ENCODE peak calls at places on chromosomes 1 and 21, in eight cellular contexts. R, K, W, Y, O, G, I and N are unnamed samples.

GRCh38 chr1:235149824-235150223 is 11.2 kb downstream of the RBM34 start:
- DNase-seq in R (no peak), K (no peak), W (no peak), Y (no peak), O (no peak), G (no peak), I (no peak), N (no peak)

GRCh38 chr1:104785575-104786187 is 1036.0 kb downstream of the AMY1C start:
- DNase-seq in R (no peak), K (no peak), W (no peak), Y (no peak), O (no peak), G (no peak), I (no peak), N (no peak)

GRCh38 chr1:66932291-66932690 is 7.5 kb downstream of the MIER1 start:
- DNase-seq in R (no peak), K (no peak), W (no peak), Y (no peak), O (no peak), G (no peak), I (no peak), N (no peak)

GRCh38 chr1:20359451-20360330 is 69.0 kb downstream of the VWA5B1 start:
- DNase-seq in R (peak), K (no peak), W (no peak), Y (no peak), O (no peak), G (peak), I (no peak), N (no peak)

GRCh38 chr1:247456914-247457638 is 828 bp downstream of the OR2B11 start:
- DNase-seq in R (no peak), K (no peak), W (no peak), Y (no peak), O (no peak), G (peak), I (no peak), N (no peak)

GRCh38 chr1:24905979-24906720 is 23.9 kb downstream of the RUNX3 start:
- DNase-seq in R (no peak), K (peak), W (no peak), Y (no peak), O (no peak), G (no peak), I (no peak), N (no peak)

GRCh38 chr1:93707956-93708355 is 26.3 kb upstream of the BCAR3 start:
- DNase-seq in R (no peak), K (no peak), W (peak), Y (no peak), O (no peak), G (peak), I (no peak), N (no peak)

GRCh38 chr1:179824265-179824664 is 53.3 kb downstream of the TOR1AIP2 start:
- DNase-seq in R (no peak), K (no peak), W (no peak), Y (no peak), O (no peak), G (no peak), I (no peak), N (no peak)

GRCh38 chr1:230231739-230232075 is 164.7 kb downstream of the GALNT2 start:
- DNase-seq in R (peak), K (peak), W (no peak), Y (peak), O (peak), G (peak), I (no peak), N (peak)

GRCh38 chr21:16037386-16037785 is 307.6 kb downstream of the USP25 start:
- DNase-seq in R (no peak), K (no peak), W (no peak), Y (no peak), O (no peak), G (no peak), I (no peak), N (no peak)

GRCh38 chr1:93042134-93042821 is 36.8 kb upstream of the MTF2 start:
- DNase-seq in R (no peak), K (no peak), W (peak), Y (peak), O (no peak), G (peak), I (no peak), N (no peak)

GRCh38 chr1:242824435-242824834 is 299.9 kb upstream of the PLD5 start:
- DNase-seq in R (no peak), K (no peak), W (no peak), Y (peak), O (no peak), G (no peak), I (no peak), N (no peak)

GRCh38 chr1:221331263-221332183 is 410.4 kb downstream of the DUSP10 start:
- DNase-seq in R (no peak), K (no peak), W (no peak), Y (no peak), O (no peak), G (no peak), I (no peak), N (no peak)

GRCh38 chr1:180884588-180885300 is 28.0 kb upstream of the KIAA1614 start:
- DNase-seq in R (no peak), K (no peak), W (no peak), Y (no peak), O (no peak), G (no peak), I (no peak), N (no peak)

GRCh38 chr1:61951731-61952585 is 209.7 kb downstream of the PATJ start:
- DNase-seq in R (peak), K (no peak), W (no peak), Y (no peak), O (no peak), G (no peak), I (no peak), N (no peak)

GRCh38 chr1:36486436-36487335 is 4.0 kb upstream of the CSF3R start:
- DNase-seq in R (peak), K (peak), W (no peak), Y (peak), O (peak), G (no peak), I (no peak), N (no peak)

GRCh38 chr1:119984771-119985170 is 84.7 kb downstream of the NOTCH2 start:
- DNase-seq in R (no peak), K (no peak), W (no peak), Y (no peak), O (no peak), G (no peak), I (no peak), N (no peak)

GRCh38 chr1:177858222-177858894 is 111.5 kb downstream of the SEC16B start:
- DNase-seq in R (no peak), K (no peak), W (no peak), Y (peak), O (no peak), G (no peak), I (no peak), N (no peak)

GRCh38 chr1:110494036-110494435 is 24.9 kb downstream of the KCNA10 start:
- DNase-seq in R (no peak), K (peak), W (no peak), Y (no peak), O (no peak), G (no peak), I (no peak), N (no peak)

GRCh38 chr1:215568287-215568692 is 1.2 kb downstream of the KCTD3 start:
- DNase-seq in R (no peak), K (no peak), W (no peak), Y (peak), O (peak), G (no peak), I (peak), N (no peak)

GRCh38 chr1:19643113-19643512 is 998 bp upstream of the NBL1 start:
- DNase-seq in R (no peak), K (no peak), W (no peak), Y (peak), O (no peak), G (peak), I (no peak), N (no peak)

GRCh38 chr1:232598837-232599177 is 31.1 kb downstream of the SIPA1L2 start:
- DNase-seq in R (no peak), K (no peak), W (no peak), Y (no peak), O (no peak), G (no peak), I (no peak), N (no peak)

GRCh38 chr1:183914283-183914682 is 109.4 kb downstream of the RGL1 start:
- DNase-seq in R (no peak), K (no peak), W (no peak), Y (no peak), O (no peak), G (no peak), I (no peak), N (no peak)

GRCh38 chr21:31108969-31109368 is 70.7 kb upstream of the KRTAP19-8 start:
- DNase-seq in R (no peak), K (no peak), W (no peak), Y (no peak), O (no peak), G (no peak), I (no peak), N (no peak)

GRCh38 chr1:24964811-24965570 is 34.9 kb upstream of the RUNX3 start:
- DNase-seq in R (no peak), K (peak), W (peak), Y (no peak), O (no peak), G (peak), I (no peak), N (no peak)

GRCh38 chr1:161487483-161487827 is 17.8 kb upstream of the FCGR2A start:
- DNase-seq in R (no peak), K (no peak), W (no peak), Y (no peak), O (no peak), G (no peak), I (no peak), N (no peak)

GRCh38 chr1:156465747-156466365 is 34.7 kb downstream of the MEF2D start:
- DNase-seq in R (no peak), K (no peak), W (no peak), Y (no peak), O (no peak), G (peak), I (no peak), N (no peak)
- TF ChIP-seq CTCF in R (no peak), K (no peak), W (peak), Y (no peak), O (no peak), G (no peak), I (peak), N (no peak)

GRCh38 chr1:116854294-116854693 is 55.4 kb upstream of the PTGFRN start:
- DNase-seq in R (no peak), K (no peak), W (no peak), Y (no peak), O (no peak), G (no peak), I (no peak), N (no peak)
- TF ChIP-seq CTCF in R (no peak), K (no peak), W (no peak), Y (no peak), O (no peak), G (no peak), I (no peak), N (no peak)

DNA sequence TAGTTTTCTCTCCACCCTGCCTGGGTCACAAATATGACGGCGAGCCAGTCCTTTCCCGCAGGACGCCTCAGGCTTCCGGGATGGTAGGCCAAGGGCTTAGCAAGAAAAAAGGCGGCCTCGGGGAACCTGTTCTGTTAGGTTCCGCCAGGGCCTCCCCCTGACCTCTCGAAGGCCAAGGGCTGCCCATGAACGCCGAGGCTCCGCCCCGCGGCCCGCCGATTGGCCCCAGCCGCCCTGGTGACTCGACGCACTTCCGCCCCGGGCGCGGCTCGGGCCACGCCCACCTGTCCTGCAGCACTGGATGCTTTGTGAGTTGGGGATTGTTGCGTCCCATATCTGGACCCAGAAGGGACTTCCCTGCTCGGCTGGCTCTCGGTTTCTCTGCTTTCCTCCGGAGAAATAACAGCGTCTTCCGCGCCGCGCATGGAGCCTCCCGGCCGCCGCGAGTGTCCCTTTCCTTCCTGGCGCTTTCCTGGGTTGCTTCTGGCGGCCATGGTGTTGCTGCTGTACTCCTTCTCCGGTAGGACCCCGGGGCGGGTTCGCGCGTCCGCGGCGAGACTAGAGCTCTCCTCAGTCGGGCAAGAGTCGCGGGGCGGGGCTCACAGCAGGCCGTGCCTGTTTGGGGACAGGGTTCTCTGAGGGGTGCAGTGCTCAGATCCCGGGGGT is at the start of gene CD46:
- DNase-seq in R (peak), K (peak), W (peak), Y (peak), O (peak), G (peak), I (peak), N (peak)
- TF ChIP-seq CTCF in R (no peak), K (no peak), W (no peak), Y (no peak), O (no peak), G (no peak), I (no peak), N (no peak)

GRCh38 chr1:11042065-11042464 is 5.0 kb downstream of the MASP2 start:
- DNase-seq in R (no peak), K (no peak), W (no peak), Y (no peak), O (no peak), G (no peak), I (no peak), N (no peak)

GRCh38 chr1:11041048-11041447 is 6.0 kb downstream of the MASP2 start:
- DNase-seq in R (no peak), K (no peak), W (no peak), Y (no peak), O (no peak), G (no peak), I (no peak), N (no peak)

GRCh38 chr1:11042995-11043874 is 3.8 kb downstream of the MASP2 start:
- DNase-seq in R (no peak), K (peak), W (no peak), Y (no peak), O (no peak), G (no peak), I (no peak), N (no peak)

GRCh38 chr1:11039351-11040104 is 7.5 kb downstream of the MASP2 start:
- DNase-seq in R (no peak), K (no peak), W (no peak), Y (no peak), O (no peak), G (no peak), I (no peak), N (no peak)

GRCh38 chr1:11037740-11038182 is 9.3 kb downstream of the MASP2 start:
- DNase-seq in R (peak), K (peak), W (peak), Y (peak), O (peak), G (peak), I (peak), N (peak)
- TF ChIP-seq CTCF in R (peak), K (peak), W (peak), Y (peak), O (peak), G (peak), I (peak), N (peak)

GRCh38 chr1:37721565-37721964 is 29.2 kb downstream of the CDCA8 start:
- DNase-seq in R (no peak), K (no peak), W (no peak), Y (no peak), O (no peak), G (no peak), I (no peak), N (no peak)
- TF ChIP-seq CTCF in R (no peak), K (no peak), W (no peak), Y (no peak), O (no peak), G (no peak), I (no peak), N (no peak)

GRCh38 chr1:155649689-155650088 is 38.9 kb downstream of the YY1AP1 start:
- DNase-seq in R (no peak), K (no peak), W (no peak), Y (no peak), O (no peak), G (no peak), I (no peak), N (no peak)

GRCh38 chr1:155650231-155650757 is 38.3 kb downstream of the YY1AP1 start:
- DNase-seq in R (no peak), K (no peak), W (no peak), Y (no peak), O (no peak), G (no peak), I (no peak), N (no peak)

GRCh38 chr1:155646307-155646706 is 36.3 kb downstream of the MSTO1 start:
- DNase-seq in R (no peak), K (no peak), W (no peak), Y (no peak), O (no peak), G (no peak), I (peak), N (no peak)

GRCh38 chr1:155645648-155646047 is 35.6 kb downstream of the MSTO1 start:
- DNase-seq in R (no peak), K (no peak), W (no peak), Y (no peak), O (no peak), G (no peak), I (no peak), N (no peak)

GRCh38 chr1:155648207-155649147 is 38.5 kb downstream of the MSTO1 start:
- DNase-seq in R (peak), K (no peak), W (no peak), Y (peak), O (no peak), G (no peak), I (peak), N (no peak)
- TF ChIP-seq CTCF in R (no peak), K (peak), W (no peak), Y (peak), O (no peak), G (no peak), I (peak), N (no peak)

DNA sequence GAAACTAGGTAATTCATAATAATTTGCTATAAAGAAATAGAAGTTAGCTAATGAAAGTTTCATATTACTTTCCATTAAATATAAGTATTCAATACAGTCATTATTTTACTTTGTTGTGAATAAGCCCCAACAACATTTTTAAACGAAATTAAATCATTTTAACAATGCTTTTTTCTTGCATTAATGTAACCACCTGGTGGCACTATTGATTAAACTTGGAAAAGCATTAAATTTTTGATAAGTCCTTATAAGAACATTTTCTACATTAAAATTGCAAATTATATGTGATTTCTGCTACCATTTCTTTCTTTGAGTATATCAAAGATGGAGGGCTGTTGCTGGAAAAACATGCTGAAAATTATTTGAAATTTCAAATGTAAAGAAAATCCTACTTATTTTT is 918.8 kb upstream of the TMPRSS15 start:
- DNase-seq in R (no peak), K (no peak), W (no peak), Y (no peak), O (no peak), G (no peak), I (no peak), N (no peak)
- TF ChIP-seq CTCF in R (no peak), K (no peak), W (no peak), Y (peak), O (no peak), G (no peak), I (no peak), N (no peak)

GRCh38 chr1:169951108-169951507 is 57.4 kb upstream of the SCYL3 start:
- DNase-seq in R (no peak), K (no peak), W (no peak), Y (no peak), O (no peak), G (no peak), I (no peak), N (no peak)

GRCh38 chr1:169944621-169945020 is 50.9 kb upstream of the SCYL3 start:
- DNase-seq in R (no peak), K (no peak), W (no peak), Y (no peak), O (no peak), G (no peak), I (no peak), N (no peak)

GRCh38 chr1:169943963-169944526 is 50.3 kb upstream of the SCYL3 start:
- DNase-seq in R (no peak), K (peak), W (no peak), Y (no peak), O (no peak), G (no peak), I (no peak), N (no peak)

GRCh38 chr1:169945171-169945570 is 51.5 kb upstream of the SCYL3 start:
- DNase-seq in R (no peak), K (peak), W (no peak), Y (no peak), O (no peak), G (no peak), I (no peak), N (no peak)

DNA sequence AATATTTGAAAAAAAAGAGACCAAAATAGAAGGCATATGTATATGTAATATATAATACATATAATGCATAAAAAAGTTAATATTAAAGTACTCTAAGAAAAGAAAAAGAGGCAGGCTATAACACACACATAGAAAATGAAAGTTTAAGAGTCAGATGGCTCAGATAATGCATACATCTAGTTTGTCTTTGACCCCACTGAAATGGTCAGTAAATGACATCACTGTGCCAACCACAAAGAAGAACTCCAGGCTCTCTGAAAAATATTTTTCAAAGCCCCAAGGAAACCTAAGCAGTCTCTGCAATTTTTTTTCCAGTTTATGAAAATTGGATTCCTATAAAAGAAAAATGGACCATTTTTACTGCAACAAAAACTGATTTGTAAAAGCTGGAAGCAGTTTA is 55.4 kb upstream of the SCYL3 start:
- DNase-seq in R (no peak), K (no peak), W (no peak), Y (no peak), O (no peak), G (no peak), I (no peak), N (no peak)
- TF ChIP-seq CTCF in R (no peak), K (no peak), W (no peak), Y (no peak), O (no peak), G (no peak), I (no peak), N (no peak)